ENCODE peak calls at places on chromosomes 12 and 14, in four cellular contexts. P is A172, R is right cardiac atrium, G is LoVo. Q is an unnamed sample.

GRCh38 chr12:9736931-9737705 is 4.2 kb upstream of the CLECL1 start:
- DNase-seq in R (no peak), G (no peak), P (no peak), Q (no peak)

GRCh38 chr14:59657769-59658168 is 81.2 kb upstream of the CCDC175 start:
- DNase-seq in P (no peak), G (no peak), R (no peak), Q (no peak)

GRCh38 chr12:26318661-26319068 is 123.3 kb downstream of the SSPN start:
- DNase-seq in R (peak), P (peak), G (no peak), Q (peak)

GRCh38 chr14:43479751-43480150 is 1027.3 kb downstream of the FSCB start:
- DNase-seq in G (no peak), R (no peak), P (no peak), Q (no peak)

GRCh38 chr14:101237241-101237616 is 324.1 kb upstream of the DIO3 start:
- DNase-seq in P (no peak), R (no peak), G (no peak), Q (no peak)

GRCh38 chr12:110312581-110313360 is 31.7 kb downstream of the ATP2A2 start:
- DNase-seq in G (no peak), R (no peak), P (peak), Q (peak)

GRCh38 chr14:55899531-55899930 is 218.7 kb upstream of the PELI2 start:
- DNase-seq in P (no peak), G (no peak), R (no peak), Q (no peak)

GRCh38 chr12:116614194-116614885 is 55.2 kb downstream of the MAP1LC3B2 start:
- DNase-seq in R (no peak), P (no peak), G (no peak), Q (no peak)

GRCh38 chr12:77047341-77048202 is 17.8 kb downstream of the E2F7 start:
- DNase-seq in R (no peak), P (no peak), G (no peak), Q (no peak)

GRCh38 chr12:47736877-47737676 is 11.8 kb upstream of the ENDOU start:
- DNase-seq in G (no peak), R (peak), P (no peak), Q (no peak)

GRCh38 chr14:68215628-68216027 is 396.0 kb downstream of the RAD51B start:
- DNase-seq in R (no peak), G (no peak), P (no peak), Q (no peak)

GRCh38 chr12:56718167-56718566 is 6.9 kb downstream of the NACA start:
- DNase-seq in G (no peak), R (no peak), P (no peak), Q (no peak)